ENCODE peak calls at places on chromosomes 11 and 22, in seven cellular contexts. A, I, O, N, D, Z and G are unnamed samples.

GRCh38 chr22:26718488-26718887 is 61.1 kb downstream of the MIAT start:
- DNase-seq in A (no peak), I (no peak), O (no peak), N (no peak), D (no peak), Z (no peak), G (no peak)

GRCh38 chr11:73759520-73760065 is 1.3 kb downstream of the RAB6A start:
- DNase-seq in A (no peak), I (peak), O (no peak), N (no peak), D (no peak), Z (no peak), G (peak)

GRCh38 chr11:36577859-36578258 is 10.1 kb downstream of the RAG1 start:
- DNase-seq in A (no peak), I (no peak), O (no peak), N (no peak), D (no peak), Z (no peak), G (no peak)

GRCh38 chr22:26439559-26439958 is 10.5 kb downstream of the ASPHD2 start:
- DNase-seq in A (no peak), I (no peak), O (no peak), N (no peak), D (no peak), Z (no peak), G (no peak)

GRCh38 chr11:120660024-120660565 is 148.5 kb downstream of the GRIK4 start:
- DNase-seq in A (peak), I (peak), O (peak), N (peak), D (no peak), Z (no peak), G (peak)

GRCh38 chr22:46860562-46860961 is 98.1 kb downstream of the TBC1D22A start:
- DNase-seq in A (no peak), I (no peak), O (no peak), N (no peak), D (no peak), Z (no peak), G (no peak)

GRCh38 chr11:57416436-57416835 is 10.5 kb downstream of the SLC43A3 start:
- DNase-seq in A (no peak), I (no peak), O (no peak), N (no peak), D (no peak), Z (no peak), G (no peak)

GRCh38 chr11:107508858-107509244 is 51.2 kb upstream of the CWF19L2 start:
- DNase-seq in A (no peak), I (no peak), O (no peak), N (no peak), D (no peak), Z (no peak), G (no peak)

GRCh38 chr22:19608114-19608494 is 83.9 kb upstream of the CLDN5 start:
- DNase-seq in A (no peak), I (no peak), O (no peak), N (no peak), D (no peak), Z (no peak), G (no peak)

GRCh38 chr11:11044137-11044855 is 186.4 kb upstream of the ZBED5 start:
- DNase-seq in A (no peak), I (no peak), O (no peak), N (no peak), D (peak), Z (no peak), G (no peak)

GRCh38 chr11:114040706-114041211 is 18.8 kb upstream of the ZBTB16 start:
- DNase-seq in A (no peak), I (no peak), O (no peak), N (no peak), D (no peak), Z (no peak), G (no peak)

GRCh38 chr11:116798368-116798767 is 6.7 kb upstream of the APOA5 start:
- DNase-seq in A (no peak), I (no peak), O (no peak), N (no peak), D (no peak), Z (no peak), G (no peak)

GRCh38 chr22:46057762-46058420 is 80.9 kb upstream of the WNT7B start:
- DNase-seq in A (peak), I (peak), O (peak), N (peak), D (no peak), Z (peak), G (peak)

GRCh38 chr11:43950323-43950855 is 8.0 kb downstream of the C11orf96 start:
- DNase-seq in A (no peak), I (no peak), O (no peak), N (no peak), D (no peak), Z (no peak), G (no peak)

GRCh38 chr11:101441747-101442146 is 142.1 kb downstream of the TRPC6 start:
- DNase-seq in A (no peak), I (no peak), O (no peak), N (peak), D (no peak), Z (no peak), G (no peak)

GRCh38 chr22:31177420-31178162 is 17.6 kb downstream of the RNF185 start:
- DNase-seq in A (no peak), I (no peak), O (no peak), N (no peak), D (peak), Z (no peak), G (no peak)

GRCh38 chr11:33507967-33508366 is 192.7 kb downstream of the C11orf91 start:
- DNase-seq in A (no peak), I (no peak), O (no peak), N (peak), D (no peak), Z (no peak), G (no peak)

GRCh38 chr22:45497746-45498145 is 4.9 kb upstream of the FBLN1 start:
- DNase-seq in A (no peak), I (no peak), O (no peak), N (no peak), D (no peak), Z (no peak), G (no peak)

GRCh38 chr11:120801801-120802689 is 221.9 kb upstream of the TBCEL start:
- DNase-seq in A (peak), I (peak), O (peak), N (peak), D (peak), Z (no peak), G (peak)